ENCODE peak calls at places on chromosomes 11 and 22, in five cellular contexts. P is AG04450; J is H7; I is lung microvascular endothelial cell; C is stimulated activated CD8-positive, alpha-beta memory T cell treated with anti-CD3 and anti-CD28 coated beads, Interleukin-7, amount 100 ng/mL, for 4 hours. N is an unnamed sample.

GRCh38 chr11:84969103-84969502 is 658.0 kb downstream of the DLG2 start:
- DNase-seq in P (no peak), J (no peak), I (no peak), C (no peak), N (no peak)

GRCh38 chr22:44019846-44020245 is 4.3 kb upstream of the PARVB start:
- DNase-seq in P (no peak), J (no peak), I (no peak), C (no peak), N (no peak)

GRCh38 chr22:40015346-40015976 is 20.7 kb downstream of the FAM83F start:
- DNase-seq in P (no peak), J (no peak), I (no peak), C (no peak), N (no peak)

GRCh38 chr11:35622070-35622469 is 3.8 kb downstream of the FJX1 start:
- DNase-seq in P (peak), J (no peak), I (peak), C (no peak), N (peak)

GRCh38 chr22:27952091-27952490 is 33.0 kb upstream of the PITPNB start:
- DNase-seq in P (peak), J (no peak), I (peak), C (no peak), N (no peak)

GRCh38 chr22:23113067-23113846 is 28.5 kb downstream of the RSPH14 start:
- DNase-seq in P (peak), J (no peak), I (no peak), C (no peak), N (no peak)

GRCh38 chr22:38543822-38544221 is 26.2 kb downstream of the DMC1 start:
- DNase-seq in P (no peak), J (no peak), I (no peak), C (no peak), N (no peak)

GRCh38 chr11:125457814-125458343 is 38.2 kb downstream of the FEZ1 start:
- DNase-seq in P (peak), J (peak), I (peak), C (no peak), N (no peak)

GRCh38 chr11:19816040-19816439 is 103.4 kb downstream of the NAV2 start:
- DNase-seq in P (no peak), J (peak), I (no peak), C (no peak), N (no peak)

GRCh38 chr11:123681007-123681406 is 26.6 kb upstream of the SCN3B start:
- DNase-seq in P (no peak), J (no peak), I (no peak), C (no peak), N (no peak)

GRCh38 chr11:117827521-117828511 is 3.3 kb upstream of the FXYD2 start:
- DNase-seq in P (no peak), J (peak), I (no peak), C (no peak), N (no peak)

GRCh38 chr11:100791873-100792272 is 104.8 kb downstream of the ARHGAP42 start:
- DNase-seq in P (no peak), J (peak), I (peak), C (no peak), N (no peak)

GRCh38 chr11:69718147-69718546 is 14.3 kb upstream of the FGF19 start:
- DNase-seq in P (no peak), J (peak), I (peak), C (no peak), N (no peak)

GRCh38 chr11:86990079-86990478 is 34.9 kb upstream of the FZD4 start:
- DNase-seq in P (no peak), J (no peak), I (no peak), C (no peak), N (no peak)

GRCh38 chr11:119529063-119529845 is 106.3 kb upstream of the THY1 start:
- DNase-seq in P (no peak), J (no peak), I (no peak), C (no peak), N (no peak)

GRCh38 chr11:106585061-106585460 is 433.2 kb downstream of the GUCY1A2 start:
- DNase-seq in P (no peak), J (peak), I (peak), C (no peak), N (no peak)

GRCh38 chr22:44333847-44334635 is 21.3 kb upstream of the SHISAL1 start:
- DNase-seq in P (no peak), J (no peak), I (no peak), C (no peak), N (no peak)

GRCh38 chr11:3995949-3996554 is 98.5 kb upstream of the RRM1 start:
- DNase-seq in P (no peak), J (no peak), I (peak), C (no peak), N (peak)

GRCh38 chr11:74697722-74698121 is 33.5 kb downstream of the CHRDL2 start:
- DNase-seq in P (no peak), J (no peak), I (no peak), C (no peak), N (no peak)

N was measured in BJ.